ENCODE peak calls at places on chromosomes 13 and 19, in five cellular contexts. I is AG08396; X is GOT3; Z is effector memory CD8-positive, alpha-beta T cell; T is stimulated activated naive B cell treated with anti-CD40 and anti-IgM and Interleukin-4, amounts not matched to agents 10 μg/mL and 1 μg/mL and 100 μg/mL, for 72 hours. Y is an unnamed sample.

GRCh38 chr19:46471116-46471733 is at the start of gene PNMA8A:
- DNase-seq in X (no peak), Z (no peak), T (no peak), I (peak), Y (no peak)

GRCh38 chr19:35248310-35249145 is at the start of gene LSR:
- DNase-seq in T (peak), X (no peak), I (no peak), Z (peak), Y (peak)

GRCh38 chr13:75079226-75079625 is 402.7 kb downstream of the TBC1D4 start:
- DNase-seq in X (no peak), Z (no peak), T (no peak), I (no peak), Y (no peak)

GRCh38 chr19:48258350-48258749 is 2.6 kb upstream of the CARD8 start:
- DNase-seq in I (no peak), T (no peak), Z (no peak), X (no peak), Y (no peak)

GRCh38 chr13:72728290-72728605 is 525 bp downstream of the BORA start:
- DNase-seq in T (no peak), X (no peak), Z (no peak), I (no peak), Y (no peak)

GRCh38 chr19:18865973-18866799 is 29.8 kb downstream of the CERS1 start:
- DNase-seq in X (no peak), T (no peak), I (peak), Z (peak), Y (peak)

GRCh38 chr19:364496-365287 is 20.1 kb upstream of the MIER2 start:
- DNase-seq in X (no peak), Z (no peak), T (no peak), I (no peak), Y (no peak)

GRCh38 chr13:113083402-113084061 is 22.1 kb upstream of the F7 start:
- DNase-seq in I (peak), Z (no peak), X (no peak), T (no peak), Y (no peak)

GRCh38 chr13:71638728-71639127 is 228.3 kb downstream of the DACH1 start:
- DNase-seq in T (no peak), X (no peak), Z (no peak), I (no peak), Y (no peak)

GRCh38 chr13:99984134-99984462 is 2.5 kb downstream of the ZIC2 start:
- DNase-seq in X (no peak), T (no peak), I (no peak), Z (no peak), Y (no peak)

GRCh38 chr19:49073514-49074378 is 1.2 kb upstream of the KCNA7 start:
- DNase-seq in I (no peak), T (no peak), X (no peak), Z (no peak), Y (no peak)

GRCh38 chr13:36341718-36342117 is 4.5 kb downstream of the SPART start:
- DNase-seq in T (no peak), Z (no peak), I (peak), X (no peak), Y (no peak)

GRCh38 chr13:25575562-25575961 is 203.8 kb downstream of the ATP8A2 start:
- DNase-seq in I (no peak), X (no peak), Z (no peak), T (no peak), Y (no peak)